ENCODE peak calls at places on chromosomes 5 and 9, in four cellular contexts. F, W, Q and G are unnamed samples.
A peak's percentile ranks its signal among the peaks of the same experiment; 100 is the strongest.

GRCh38 chr9:98097836-98098235 is 21.2 kb downstream of the TRIM14 start:
- DNase-seq in W (no peak), F (no peak), Q (no peak), G (no peak)

GRCh38 chr5:141654298-141654697 is 3.1 kb upstream of the FCHSD1 start:
- DNase-seq in Q (no peak), F (no peak), W (no peak), G (no peak)

GRCh38 chr9:119556129-119556875 is 187.1 kb upstream of the BRINP1 start:
- DNase-seq in W (peak; percentile 57), F (peak; percentile 72), Q (peak; percentile 66), G (peak; percentile 72)

GRCh38 chr5:172694061-172694460 is 53.0 kb downstream of the NEURL1B start:
- DNase-seq in W (no peak), F (no peak), Q (no peak), G (no peak)

GRCh38 chr5:38347896-38348295 is 89.5 kb downstream of the EGFLAM start:
- DNase-seq in Q (no peak), W (no peak), F (no peak), G (no peak)

GRCh38 chr5:80491296-80491695 is 3.4 kb downstream of the FAM151B start:
- DNase-seq in F (no peak), Q (no peak), W (no peak), G (no peak)

GRCh38 chr9:115845648-115846312 is 307.8 kb upstream of the PAPPA start:
- DNase-seq in Q (no peak), F (no peak), W (no peak), G (no peak)

GRCh38 chr5:137233726-137234125 is 265.4 kb downstream of the SPOCK1 start:
- DNase-seq in W (no peak), F (no peak), Q (no peak), G (no peak)

GRCh38 chr9:115254217-115254616 is 136.3 kb upstream of the TNC start:
- DNase-seq in W (no peak), F (no peak), Q (no peak), G (no peak)

GRCh38 chr9:4371108-4371507 is 71.2 kb upstream of the GLIS3 start:
- DNase-seq in Q (no peak), W (no peak), F (peak; percentile 30), G (no peak)

GRCh38 chr5:38921174-38921573 is 75.4 kb downstream of the OSMR start:
- DNase-seq in F (no peak), Q (no peak), W (no peak), G (no peak)

GRCh38 chr5:28374492-28374934 is 1336.1 kb upstream of the CDH9 start:
- DNase-seq in W (no peak), F (peak; percentile 93), Q (no peak), G (no peak)

GRCh38 chr5:150394912-150395689 is 17.6 kb downstream of the CD74 start:
- DNase-seq in Q (no peak), W (no peak), F (no peak), G (no peak)

GRCh38 chr5:150389759-150390256 is 22.9 kb downstream of the CD74 start:
- DNase-seq in W (no peak), F (no peak), Q (no peak), G (no peak)

GRCh38 chr5:150394103-150394502 is 18.6 kb downstream of the CD74 start:
- DNase-seq in F (no peak), Q (no peak), W (no peak), G (no peak)

GRCh38 chr5:150391064-150391834 is 21.5 kb downstream of the CD74 start:
- DNase-seq in F (no peak), W (no peak), Q (no peak), G (no peak)

DNA sequence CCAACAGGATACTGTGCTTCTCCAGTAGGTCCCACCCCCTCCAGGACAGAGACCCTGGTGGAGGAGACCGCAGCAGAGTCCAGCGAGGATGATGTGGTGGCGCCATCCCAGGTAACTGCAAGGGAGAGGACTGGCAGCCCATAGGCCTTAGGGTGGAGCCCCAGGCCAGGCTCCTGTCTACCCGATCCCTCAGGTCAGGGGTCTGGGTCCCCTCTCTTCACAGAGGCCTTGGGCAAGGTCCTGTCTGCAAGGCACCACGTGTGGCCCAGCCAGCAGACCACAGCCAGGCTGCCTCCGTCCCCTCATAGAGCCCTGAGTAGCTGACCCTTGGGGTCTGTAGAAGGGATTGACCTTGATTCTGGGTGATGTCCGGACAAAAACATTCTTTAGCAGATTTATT is 20.0 kb downstream of the CD74 start:
- DNase-seq in Q (no peak), W (no peak), F (no peak), G (no peak)
- H3K36me3 ChIP-seq in Q (peaks cover 18% of the 10 kb centered on the region), W (no peaks in the 10 kb centered on the region), F (peaks cover 78% of the 10 kb centered on the region), G (peaks cover 43% of the 10 kb centered on the region)

DNA sequence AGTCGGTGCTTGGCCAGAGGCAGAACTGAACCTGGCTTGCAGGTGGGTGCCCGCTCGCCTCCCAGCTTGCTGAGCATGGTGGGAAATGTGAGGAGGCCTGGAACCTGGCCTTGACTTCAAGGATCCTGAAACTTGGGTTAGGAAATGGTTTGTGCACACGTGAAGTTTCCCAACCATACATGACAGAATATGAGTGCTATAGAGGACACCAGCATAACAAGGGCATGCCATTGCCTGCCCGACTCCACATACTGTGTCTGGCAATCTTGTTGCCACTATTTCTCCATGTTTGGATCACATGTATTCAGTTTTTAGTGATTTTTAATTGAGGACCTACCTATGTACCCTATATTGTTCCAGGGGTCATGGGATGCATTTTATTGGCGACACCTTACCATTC is 177.6 kb upstream of the ANKRD55 start:
- DNase-seq in F (no peak), Q (no peak), W (no peak), G (no peak)
- H3K4me1 ChIP-seq in F (peaks cover 2% of the 10 kb centered on the region), Q (no peaks in the 10 kb centered on the region), W (peaks cover 15% of the 10 kb centered on the region), G (peaks cover 41% of the 10 kb centered on the region)

GRCh38 chr9:92837191-92837590 is 40.6 kb downstream of the ZNF484 start:
- DNase-seq in F (no peak), Q (no peak), W (no peak), G (no peak)
- H3K9me3 ChIP-seq in F (peaks cover 6% of the 10 kb centered on the region), Q (no peaks in the 10 kb centered on the region), W (peaks cover 23% of the 10 kb centered on the region), G (peaks cover 25% of the 10 kb centered on the region)

DNA sequence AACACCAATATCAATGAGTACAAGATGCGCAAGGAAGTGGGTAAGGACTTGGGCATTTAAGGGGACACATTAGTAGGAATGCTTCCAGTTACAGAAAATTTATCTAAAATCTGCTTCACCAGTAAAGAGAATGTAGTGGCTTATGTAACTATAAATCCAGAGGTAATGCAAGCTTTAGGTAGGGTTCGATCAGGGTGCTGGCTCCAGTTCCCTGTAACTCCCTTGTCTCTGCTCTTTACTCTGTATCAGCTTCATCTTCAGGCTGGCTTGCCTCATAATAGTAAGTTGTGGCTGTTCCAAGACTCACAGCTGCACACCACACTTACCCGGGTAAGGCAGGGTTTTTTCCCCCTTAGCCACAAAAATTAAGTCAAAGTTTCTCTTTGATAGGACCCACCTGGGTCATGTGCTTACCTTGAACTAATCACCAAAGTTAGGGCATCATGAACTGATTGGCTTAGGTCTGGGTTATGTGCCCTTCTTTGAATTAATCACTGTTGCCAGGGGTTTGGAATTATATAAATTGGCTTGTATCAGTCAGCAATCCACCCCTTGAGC is 35.5 kb downstream of the ARHGEF37 start:
- DNase-seq in Q (no peak), F (no peak), W (no peak), G (no peak)
- H3K36me3 ChIP-seq in Q (peaks cover 4% of the 10 kb centered on the region), F (peaks cover 7% of the 10 kb centered on the region), W (no peaks in the 10 kb centered on the region), G (no peaks in the 10 kb centered on the region)